ENCODE peak calls at places on chromosome 15, in four cellular contexts. D, O, J and I are unnamed samples. For H3K36me3 and H3K4me1, the result is how much of the 10 kb centered on the place peaks cover.

GRCh38 chr15:101320501-101321052 is 25.5 kb upstream of the SNRPA1 start:
- DNase-seq in D (no peak), O (peak), J (peak), I (peak)

GRCh38 chr15:62124953-62125263 is 40.2 kb downstream of the C2CD4B start:
- DNase-seq in D (no peak), O (no peak), J (no peak), I (no peak)

GRCh38 chr15:41983621-41984571 is 11.5 kb upstream of the EHD4 start:
- DNase-seq in D (no peak), O (no peak), J (no peak), I (no peak)

GRCh38 chr15:54101664-54102270 is 123.5 kb downstream of the UNC13C start:
- DNase-seq in D (no peak), O (no peak), J (no peak), I (no peak)

GRCh38 chr15:54812383-54812782 is 384.4 kb downstream of the RSL24D1 start:
- DNase-seq in D (no peak), O (no peak), J (no peak), I (no peak)

GRCh38 chr15:40471105-40471777 is 457 bp downstream of the CHST14 start:
- DNase-seq in D (no peak), O (no peak), J (no peak), I (peak)

GRCh38 chr15:40445411-40446055 is 4.8 kb downstream of the BAHD1 start:
- DNase-seq in D (no peak), O (peak), J (no peak), I (no peak)

GRCh38 chr15:88258021-88258641 is 1.6 kb upstream of the NTRK3 start:
- DNase-seq in D (no peak), O (no peak), J (no peak), I (no peak)

GRCh38 chr15:90959894-90960293 is 5.2 kb downstream of the RCCD1 start:
- DNase-seq in D (no peak), O (no peak), J (no peak), I (no peak)

GRCh38 chr15:25775317-25775912 is 87.7 kb downstream of the ATP10A start:
- DNase-seq in D (no peak), O (peak), J (peak), I (no peak)

GRCh38 chr15:52113708-52114107 is 1.1 kb upstream of the BCL2L10 start:
- DNase-seq in D (no peak), O (no peak), J (no peak), I (no peak)

GRCh38 chr15:67125589-67126502 is 60.4 kb downstream of the SMAD3 start:
- DNase-seq in D (no peak), O (peak), J (no peak), I (no peak)

GRCh38 chr15:78075490-78076230 is 1.9 kb downstream of the TBC1D2B start:
- DNase-seq in D (no peak), O (peak), J (peak), I (peak)

GRCh38 chr15:92580021-92580420 is 75.6 kb downstream of the FAM174B start:
- DNase-seq in D (no peak), O (no peak), J (no peak), I (no peak)

GRCh38 chr15:44101944-44102343 is 93.1 kb downstream of the FRMD5 start:
- DNase-seq in D (no peak), O (peak), J (no peak), I (no peak)

GRCh38 chr15:40769310-40770146 is at the start of gene C15orf62:
- DNase-seq in D (no peak), O (peak), J (peak), I (peak)

GRCh38 chr15:51227967-51228783 is 110.2 kb downstream of the CYP19A1 start:
- DNase-seq in D (no peak), O (peak), J (no peak), I (no peak)

GRCh38 chr15:88897456-88898194 is 2.3 kb upstream of the HAPLN3 start:
- DNase-seq in D (peak), O (peak), J (peak), I (peak)

GRCh38 chr15:83709813-83710212 is 55.9 kb downstream of the ADAMTSL3 start:
- DNase-seq in D (no peak), O (no peak), J (no peak), I (no peak)

GRCh38 chr15:96331942-96332853 is 1.7 kb downstream of the NR2F2 start:
- DNase-seq in D (peak), O (peak), J (peak), I (no peak)

GRCh38 chr15:74542192-74543042 is 1.4 kb downstream of the ARID3B start:
- DNase-seq in D (no peak), O (no peak), J (no peak), I (no peak)

GRCh38 chr15:101092186-101092866 is 159.5 kb downstream of the CHSY1 start:
- DNase-seq in D (no peak), O (no peak), J (no peak), I (no peak)

GRCh38 chr15:90686435-90687218 is 30.5 kb upstream of the BLM start:
- DNase-seq in D (no peak), O (no peak), J (no peak), I (no peak)

GRCh38 chr15:66620744-66621344 is 55.0 kb upstream of the LCTL start:
- DNase-seq in D (no peak), O (no peak), J (no peak), I (no peak)

GRCh38 chr15:47675735-47676134 is 41.6 kb upstream of the SEMA6D start:
- DNase-seq in D (no peak), O (no peak), J (no peak), I (no peak)

GRCh38 chr15:40358492-40359353 is 704 bp downstream of the DISP2 start:
- DNase-seq in D (peak), O (no peak), J (peak), I (no peak)

GRCh38 chr15:92570391-92570790 is 85.2 kb downstream of the FAM174B start:
- DNase-seq in D (no peak), O (no peak), J (no peak), I (no peak)

GRCh38 chr15:66758844-66759243 is 56.8 kb downstream of the SMAD6 start:
- DNase-seq in D (no peak), O (no peak), J (no peak), I (no peak)

GRCh38 chr15:33086500-33087141 is 107.9 kb downstream of the FMN1 start:
- DNase-seq in D (no peak), O (peak), J (no peak), I (peak)

GRCh38 chr15:69849232-69849610 is 248.5 kb downstream of the TLE3 start:
- DNase-seq in D (no peak), O (no peak), J (no peak), I (no peak)

GRCh38 chr15:33865416-33865815 is 102.9 kb upstream of the CHRM5 start:
- DNase-seq in D (no peak), O (peak), J (no peak), I (no peak)

GRCh38 chr15:34182942-34183341 is 27.0 kb downstream of the KATNBL1 start:
- DNase-seq in D (no peak), O (no peak), J (no peak), I (no peak)

GRCh38 chr15:45457641-45458539 is 64.7 kb downstream of the SLC30A4 start:
- DNase-seq in D (no peak), O (peak), J (peak), I (peak)

GRCh38 chr15:66878761-66879160 is 176.7 kb downstream of the SMAD6 start:
- DNase-seq in D (no peak), O (no peak), J (peak), I (no peak)

GRCh38 chr15:70308011-70308761 is 210.5 kb upstream of the TLE3 start:
- DNase-seq in D (no peak), O (no peak), J (no peak), I (peak)

GRCh38 chr15:95557226-95558046 is 773.1 kb upstream of the NR2F2 start:
- DNase-seq in D (no peak), O (peak), J (no peak), I (no peak)

GRCh38 chr15:96309143-96309542 is 21.4 kb upstream of the NR2F2 start:
- DNase-seq in D (no peak), O (no peak), J (no peak), I (no peak)

GRCh38 chr15:47331796-47332480 is 385.4 kb upstream of the SEMA6D start:
- DNase-seq in D (no peak), O (peak), J (peak), I (no peak)

GRCh38 chr15:80921736-80922135 is 67.9 kb downstream of the MESD start:
- DNase-seq in D (no peak), O (no peak), J (no peak), I (no peak)
- H3K36me3 ChIP-seq in D (under half), O (under half), J (under half), I (under half)

GRCh38 chr15:82651708-82652107 is 4.5 kb upstream of the CPEB1 start:
- DNase-seq in D (no peak), O (no peak), J (no peak), I (no peak)

GRCh38 chr15:82655606-82656005 is 8.4 kb upstream of the CPEB1 start:
- DNase-seq in D (no peak), O (no peak), J (no peak), I (no peak)

GRCh38 chr15:82660378-82660777 is 13.2 kb upstream of the CPEB1 start:
- DNase-seq in D (no peak), O (no peak), J (no peak), I (no peak)

GRCh38 chr15:82653483-82653882 is 6.3 kb upstream of the CPEB1 start:
- DNase-seq in D (no peak), O (no peak), J (no peak), I (no peak)

DNA sequence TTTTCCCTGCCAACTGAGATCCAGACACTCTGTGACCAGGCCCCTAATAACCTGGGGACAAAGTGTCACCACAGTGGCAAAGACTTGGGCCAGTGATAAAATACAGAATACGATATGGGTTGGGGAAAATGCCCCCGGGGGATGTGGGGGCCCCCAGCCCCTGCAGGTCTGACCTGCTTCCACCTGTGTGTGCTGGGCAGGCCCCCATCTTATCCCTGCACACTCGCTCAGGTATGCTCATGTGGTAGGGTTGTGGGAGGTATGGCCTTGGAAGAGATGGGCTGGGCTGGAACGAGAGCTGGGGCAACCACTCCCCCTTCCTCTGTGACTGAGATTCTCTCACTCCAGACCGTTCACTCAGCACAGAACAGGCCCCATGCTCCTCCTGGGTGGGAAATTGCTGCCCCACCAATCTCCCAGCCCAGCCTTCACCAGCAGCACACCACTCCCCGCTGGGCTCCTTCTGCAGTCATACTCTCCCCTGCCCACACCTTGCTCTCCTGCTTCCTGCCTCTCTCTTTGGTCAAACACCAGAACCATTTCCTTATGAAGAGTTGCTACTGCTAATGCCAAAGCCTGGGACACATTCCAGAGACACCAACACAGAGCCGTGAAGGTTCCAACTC is 9.6 kb upstream of the CPEB1 start:
- DNase-seq in D (no peak), O (no peak), J (no peak), I (no peak)
- H3K4me1 ChIP-seq in D (under half), O (under half), J (under half), I (under half)

GRCh38 chr15:86872782-86873181 is 793.1 kb downstream of the AGBL1 start:
- DNase-seq in D (no peak), O (no peak), J (no peak), I (no peak)
- H3K27ac ChIP-seq in D (no peak), O (no peak), J (no peak), I (no peak)

DNA sequence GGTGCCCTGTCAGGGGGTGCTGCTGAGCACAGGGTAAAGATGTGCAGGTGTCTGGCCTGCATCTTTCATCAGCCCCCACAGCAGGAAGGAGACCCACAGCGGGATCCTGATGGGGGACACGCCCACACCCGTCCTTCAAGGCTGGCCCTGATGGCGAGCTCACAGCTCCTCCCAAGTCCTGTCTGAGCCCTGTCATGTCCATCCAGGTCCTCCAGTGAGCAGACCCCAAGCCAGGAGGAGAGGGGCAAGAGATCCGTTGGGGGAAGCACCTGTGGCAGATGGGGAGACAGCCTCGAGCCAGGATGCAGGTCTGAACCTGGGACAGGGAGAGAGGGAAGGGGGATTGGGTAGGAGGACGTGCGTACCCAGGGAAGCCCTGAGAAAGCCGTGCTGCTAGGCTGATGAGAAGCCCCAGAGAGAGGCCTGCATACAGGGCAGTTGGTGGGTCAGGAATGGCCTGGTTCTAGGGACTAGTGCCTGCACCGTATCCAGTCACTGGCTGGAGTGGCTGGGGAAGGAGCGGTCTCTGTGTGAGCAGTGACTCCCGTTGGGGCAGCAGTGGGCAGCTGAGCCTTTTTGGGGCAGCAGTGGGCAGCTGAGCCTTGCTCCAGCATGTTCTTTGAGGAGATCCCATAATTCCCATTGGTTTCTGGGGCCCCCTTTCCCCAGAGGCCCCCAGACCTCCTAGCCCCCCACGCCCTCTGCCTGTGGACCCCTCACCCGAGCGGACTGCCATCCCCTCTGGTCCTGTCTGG is 133.3 kb upstream of the MEF2A start:
- DNase-seq in D (no peak), O (no peak), J (peak), I (no peak)
- H3K36me3 ChIP-seq in D (under half), O (under half), J (under half), I (under half)

DNA sequence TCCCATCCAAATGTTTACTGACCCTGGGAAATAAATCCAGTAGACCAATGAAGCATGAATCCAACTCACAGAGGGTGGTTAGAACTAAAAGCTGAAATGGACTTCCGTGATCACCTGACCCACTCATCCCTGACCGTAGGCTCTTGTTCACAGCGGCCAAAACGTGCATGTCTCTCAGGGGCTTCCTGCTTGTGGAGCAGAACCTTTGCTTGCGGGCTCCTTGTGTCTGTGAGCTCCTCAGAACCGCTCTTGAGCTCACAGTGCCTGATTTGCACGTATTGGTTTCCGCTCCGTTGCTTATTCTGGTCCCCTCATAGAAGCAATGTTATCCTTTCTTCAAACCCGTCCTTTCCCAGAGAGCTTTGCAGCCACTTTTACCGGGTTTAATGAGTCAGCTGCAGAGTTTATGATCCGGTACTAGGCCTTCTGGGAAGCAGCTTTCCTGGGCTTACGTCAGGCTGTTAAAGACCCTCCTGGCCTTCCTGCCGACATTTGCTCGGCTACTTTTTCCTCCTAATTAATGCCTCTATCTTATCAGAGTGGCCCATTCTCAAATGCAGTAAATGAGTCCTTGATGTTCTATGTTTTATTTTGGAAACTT is 35.4 kb downstream of the LIPC start:
- DNase-seq in D (no peak), O (peak), J (no peak), I (no peak)
- H3K4me1 ChIP-seq in D (under half), O (under half), J (under half), I (under half)

GRCh38 chr15:82535566-82536408 is 4.5 kb downstream of the RPS17 start:
- DNase-seq in D (no peak), O (no peak), J (no peak), I (no peak)
- H3K27ac ChIP-seq in D (no peak), O (no peak), J (no peak), I (no peak)

DNA sequence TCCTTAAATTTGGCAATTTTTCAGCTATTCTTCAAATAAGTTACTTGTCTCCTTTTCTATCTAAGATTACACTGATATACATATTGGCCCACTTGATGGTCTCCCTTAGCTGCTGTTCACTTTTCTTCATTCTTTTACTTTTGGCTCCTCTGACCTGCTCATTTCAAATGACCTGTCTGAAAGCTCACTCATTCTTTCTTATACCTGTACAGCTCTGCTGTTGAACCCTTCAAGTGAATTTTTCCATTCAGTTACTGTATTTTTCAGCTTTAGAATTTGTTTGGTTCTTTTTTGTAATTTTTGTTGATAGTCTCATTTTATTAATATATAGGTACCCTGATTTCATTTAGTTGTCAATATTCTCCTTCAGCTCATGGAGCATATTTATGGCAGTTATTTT is 39.7 kb downstream of the MNS1 start:
- DNase-seq in D (no peak), O (no peak), J (no peak), I (no peak)
- H3K36me3 ChIP-seq in D (under half), O (under half), J (under half), I (under half)